ENCODE peak calls at places on chromosomes 16 and 17, in ten cellular contexts. U, F, M, H, P, J, Z, R, X and V are unnamed samples.

GRCh38 chr16:75237398-75238131 is 13.9 kb downstream of the BCAR1 start:
- DNase-seq in U (no peak), F (no peak), M (no peak), H (no peak), P (no peak), J (no peak), Z (no peak), R (no peak), X (no peak), V (no peak)

GRCh38 chr17:1108810-1109605 is 70.8 kb downstream of the ABR start:
- DNase-seq in U (peak), F (peak), M (no peak), H (peak), P (peak), J (peak), Z (peak), R (peak), X (peak), V (peak)

GRCh38 chr17:19766016-19766415 is 17.9 kb upstream of the ALDH3A1 start:
- DNase-seq in U (no peak), F (no peak), M (no peak), H (no peak), P (no peak), J (no peak), Z (no peak), R (no peak), X (no peak), V (no peak)

GRCh38 chr16:12496866-12497265 is 306.8 kb downstream of the CPPED1 start:
- DNase-seq in U (no peak), F (no peak), M (no peak), H (no peak), P (no peak), J (no peak), Z (no peak), R (no peak), X (no peak), V (no peak)

GRCh38 chr16:12951392-12951791 is 50.0 kb downstream of the SHISA9 start:
- DNase-seq in U (no peak), F (no peak), M (no peak), H (no peak), P (no peak), J (peak), Z (no peak), R (no peak), X (no peak), V (no peak)

GRCh38 chr16:59878999-59879398 is 1144.9 kb upstream of the GOT2 start:
- DNase-seq in U (peak), F (no peak), M (no peak), H (no peak), P (peak), J (no peak), Z (no peak), R (peak), X (no peak), V (no peak)

GRCh38 chr16:2520097-2520783 is at the start of gene AMDHD2:
- DNase-seq in U (peak), F (peak), M (peak), H (peak), P (peak), J (peak), Z (peak), R (peak), X (peak), V (peak)

GRCh38 chr17:69607162-69607834 is 192.8 kb downstream of the MAP2K6 start:
- DNase-seq in U (peak), F (peak), M (peak), H (peak), P (peak), J (peak), Z (peak), R (peak), X (peak), V (peak)

DNA sequence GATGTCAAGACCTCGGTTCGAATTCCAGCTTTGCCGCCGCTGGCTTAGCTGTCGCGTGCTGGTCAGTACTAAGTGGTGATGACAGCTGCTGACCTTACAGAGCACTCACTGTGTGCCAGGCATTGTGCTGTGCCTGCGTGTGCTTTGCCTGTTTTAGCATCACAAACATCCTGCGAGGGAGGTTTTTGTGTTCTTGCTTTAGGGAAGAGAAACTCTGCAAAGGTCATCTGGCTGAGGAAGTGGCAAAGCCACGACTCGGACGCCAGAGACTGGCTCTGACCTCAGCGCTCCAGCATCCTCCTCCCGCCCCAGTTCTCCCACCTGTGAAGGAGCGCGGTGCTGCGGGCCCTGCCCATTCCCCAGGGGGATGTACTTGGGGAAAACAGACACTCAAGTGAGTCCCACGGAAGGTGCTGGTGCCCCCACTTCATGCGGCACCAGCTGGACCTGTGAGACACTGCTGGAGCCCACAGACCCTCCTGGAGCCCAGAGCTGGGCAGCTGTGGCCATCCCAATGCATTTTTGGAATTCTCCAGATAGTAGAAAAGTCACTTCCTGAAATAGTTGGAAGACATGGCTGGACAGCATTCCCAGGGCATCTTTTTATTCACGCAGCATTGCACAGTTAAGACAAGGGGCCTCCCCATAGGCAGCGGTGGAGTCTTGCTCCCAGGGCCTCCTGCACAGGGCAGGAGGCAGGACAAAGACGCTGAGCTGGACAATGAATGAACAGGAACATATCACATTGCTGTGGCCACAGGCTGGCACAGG is 20.0 kb upstream of the HERPUD1 start:
- DNase-seq in U (no peak), F (peak), M (no peak), H (no peak), P (no peak), J (peak), Z (peak), R (peak), X (peak), V (no peak)
- H3K4me2 ChIP-seq in U (no peak), F (no peak), M (peak), H (no peak), P (no peak), J (peak), Z (peak), R (no peak), X (peak), V (no peak)

GRCh38 chr16:19183187-19183586 is 15.1 kb downstream of the SYT17 start:
- DNase-seq in U (no peak), F (no peak), M (no peak), H (no peak), P (no peak), J (no peak), Z (no peak), R (no peak), X (no peak), V (no peak)

GRCh38 chr16:19177111-19177747 is 9.2 kb downstream of the SYT17 start:
- DNase-seq in U (peak), F (no peak), M (peak), H (no peak), P (no peak), J (no peak), Z (no peak), R (no peak), X (no peak), V (no peak)

GRCh38 chr16:19180741-19181140 is 12.7 kb downstream of the SYT17 start:
- DNase-seq in U (no peak), F (no peak), M (no peak), H (no peak), P (no peak), J (no peak), Z (no peak), R (no peak), X (no peak), V (no peak)

GRCh38 chr16:19182487-19182886 is 14.4 kb downstream of the SYT17 start:
- DNase-seq in U (no peak), F (no peak), M (no peak), H (no peak), P (no peak), J (no peak), Z (no peak), R (no peak), X (no peak), V (no peak)

GRCh38 chr16:19179890-19180490 is 11.9 kb downstream of the SYT17 start:
- DNase-seq in U (peak), F (peak), M (peak), H (peak), P (peak), J (peak), Z (peak), R (peak), X (no peak), V (peak)
- H3K4me2 ChIP-seq in U (no peak), F (no peak), M (no peak), H (no peak), P (no peak), J (no peak), Z (no peak), R (no peak), X (no peak), V (no peak)

GRCh38 chr16:47045023-47045422 is 71.5 kb upstream of the DNAJA2 start:
- DNase-seq in U (no peak), F (no peak), M (no peak), H (no peak), P (no peak), J (no peak), Z (peak), R (no peak), X (no peak), V (no peak)
- H3K4me2 ChIP-seq in U (no peak), F (no peak), M (no peak), H (no peak), P (no peak), J (no peak), Z (no peak), R (no peak), X (no peak), V (no peak)

GRCh38 chr16:10936585-10936984 is 5.7 kb downstream of the DEXI start:
- DNase-seq in U (no peak), F (no peak), M (no peak), H (no peak), P (no peak), J (no peak), Z (no peak), R (no peak), X (no peak), V (no peak)
- H3K4me2 ChIP-seq in U (no peak), F (no peak), M (no peak), H (no peak), P (no peak), J (peak), Z (peak), R (no peak), X (no peak), V (peak)